ENCODE peak calls at places on chromosomes 2 and 18, in seven cellular contexts. X, N, K, V, Z, Y and Q are unnamed samples.

GRCh38 chr2:7118606-7119503 is 201.6 kb downstream of the RNF144A start:
- DNase-seq in K (peak; percentile 19), X (no peak), Y (peak; percentile 11), Z (no peak), N (peak; percentile 45), V (no peak), Q (peak; percentile 21)

GRCh38 chr2:73018188-73018825 is 53.2 kb downstream of the SFXN5 start:
- DNase-seq in V (no peak), N (no peak), X (no peak), Z (no peak), Y (no peak), K (peak; percentile 24), Q (no peak)

GRCh38 chr2:85540131-85540587 is 1.2 kb downstream of the MAT2A start:
- DNase-seq in Z (no peak), V (no peak), N (no peak), K (peak; percentile 58), Y (peak; percentile 28), X (no peak), Q (peak; percentile 31)

GRCh38 chr2:133788391-133788790 is 220.1 kb upstream of the NCKAP5 start:
- DNase-seq in K (no peak), Z (no peak), X (no peak), Y (no peak), N (no peak), V (no peak), Q (peak; percentile 25)

GRCh38 chr18:31088532-31088931 is 13.7 kb downstream of the DSC2 start:
- DNase-seq in Y (peak; percentile 55), V (no peak), N (no peak), K (no peak), X (no peak), Z (no peak), Q (no peak)

GRCh38 chr18:5582849-5583667 is 39.3 kb upstream of the EPB41L3 start:
- DNase-seq in V (no peak), K (no peak), Y (no peak), X (no peak), N (no peak), Z (no peak), Q (no peak)

GRCh38 chr2:46717733-46718121 is 197.9 kb downstream of the MCFD2 start:
- DNase-seq in X (no peak), K (peak; percentile 56), Z (no peak), Y (no peak), V (no peak), N (no peak), Q (peak; percentile 55)

GRCh38 chr2:46167406-46167805 is 129.8 kb upstream of the EPAS1 start:
- DNase-seq in K (no peak), X (no peak), Y (peak; percentile 62), V (no peak), N (no peak), Z (no peak), Q (peak; percentile 40)

GRCh38 chr18:79197531-79197930 is 128.3 kb downstream of the ATP9B start:
- DNase-seq in N (no peak), X (no peak), Y (no peak), V (no peak), K (no peak), Z (no peak), Q (no peak)

GRCh38 chr2:129929321-129930290 is 49.9 kb upstream of the RAB6C start:
- DNase-seq in N (no peak), V (no peak), X (no peak), Y (peak; percentile 12), K (peak; percentile 49), Z (peak; percentile 81), Q (no peak)

GRCh38 chr2:7577769-7578168 is 660.6 kb downstream of the RNF144A start:
- DNase-seq in V (no peak), K (no peak), X (no peak), Z (no peak), N (no peak), Y (no peak), Q (no peak)